ENCODE peak calls at places on chromosomes 7 and 10, in six cellular contexts. T, R, X, P, C and K are unnamed samples.

GRCh38 chr7:2860627-2861133 is 16.6 kb upstream of the GNA12 start:
- DNase-seq in P (no peak), R (no peak), T (no peak), X (no peak), C (peak), K (no peak)

GRCh38 chr10:77173615-77174461 is 463.8 kb downstream of the KCNMA1 start:
- DNase-seq in C (peak), T (peak), X (peak), P (peak), R (peak), K (peak)

GRCh38 chr10:119270893-119271361 is 63.6 kb downstream of the GRK5 start:
- DNase-seq in X (no peak), T (peak), R (peak), C (peak), P (no peak), K (no peak)

GRCh38 chr10:105041956-105042355 is 400.9 kb downstream of the SORCS3 start:
- DNase-seq in X (no peak), R (no peak), P (no peak), T (no peak), C (no peak), K (no peak)

GRCh38 chr7:40640566-40640965 is 505.8 kb downstream of the SUGCT start:
- DNase-seq in C (no peak), P (no peak), T (no peak), R (no peak), X (no peak), K (no peak)

GRCh38 chr10:58577394-58577793 is 64.7 kb downstream of the BICC1 start:
- DNase-seq in T (no peak), X (no peak), C (no peak), P (no peak), R (no peak), K (no peak)

GRCh38 chr10:110641256-110641655 is 2.9 kb upstream of the RBM20 start:
- DNase-seq in T (peak), X (no peak), R (peak), C (peak), P (no peak), K (peak)

GRCh38 chr7:16092711-16093110 is 328.6 kb downstream of the CRPPA start:
- DNase-seq in R (no peak), P (no peak), X (no peak), T (no peak), C (no peak), K (no peak)

GRCh38 chr7:115224923-115225322 is 303.0 kb downstream of the MDFIC start:
- DNase-seq in R (no peak), T (no peak), C (no peak), P (no peak), X (no peak), K (no peak)

GRCh38 chr10:119005377-119006043 is 24.0 kb upstream of the NANOS1 start:
- DNase-seq in P (no peak), T (no peak), C (no peak), X (no peak), R (no peak), K (no peak)

GRCh38 chr10:110523736-110524135 is 26.0 kb downstream of the DUSP5 start:
- DNase-seq in C (no peak), X (no peak), R (no peak), P (no peak), T (no peak), K (no peak)

GRCh38 chr7:155457544-155458316 is at the start of gene EN2:
- DNase-seq in R (peak), P (no peak), C (no peak), X (no peak), T (no peak), K (no peak)

GRCh38 chr7:41817386-41817785 is 114.5 kb upstream of the INHBA start:
- DNase-seq in P (no peak), R (no peak), C (no peak), X (no peak), T (no peak), K (no peak)

GRCh38 chr7:30965372-30965771 is 1.6 kb downstream of the GHRHR start:
- DNase-seq in C (no peak), R (no peak), T (no peak), X (no peak), P (no peak), K (no peak)

GRCh38 chr7:7157177-7157886 is 25.0 kb upstream of the C1GALT1 start:
- DNase-seq in X (no peak), C (no peak), T (no peak), R (no peak), P (peak), K (no peak)

GRCh38 chr7:38951213-38951612 is 26.5 kb upstream of the POU6F2 start:
- DNase-seq in X (no peak), R (no peak), C (no peak), T (no peak), P (no peak), K (no peak)

GRCh38 chr10:6171891-6172354 is 30.8 kb upstream of the PFKFB3 start:
- DNase-seq in R (no peak), T (no peak), X (no peak), C (no peak), P (peak), K (no peak)

GRCh38 chr10:44781131-44781530 is 130.0 kb upstream of the TMEM72 start:
- DNase-seq in T (no peak), R (no peak), X (no peak), P (no peak), C (no peak), K (no peak)

GRCh38 chr10:1425886-1426285 is 311.4 kb downstream of the ADARB2 start:
- DNase-seq in X (no peak), C (no peak), T (no peak), R (no peak), P (peak), K (no peak)

GRCh38 chr10:93445097-93445960 is 36.8 kb downstream of the MYOF start:
- DNase-seq in R (peak), P (no peak), C (peak), T (peak), X (peak), K (peak)

GRCh38 chr7:105875505-105875904 is 894 bp downstream of the ATXN7L1 start:
- DNase-seq in P (no peak), T (no peak), R (no peak), X (no peak), C (no peak), K (no peak)

GRCh38 chr10:34172936-34173533 is 642.1 kb downstream of the PARD3 start:
- DNase-seq in X (no peak), R (no peak), P (no peak), T (no peak), C (peak), K (no peak)

GRCh38 chr10:73956476-73957338 is 41.2 kb upstream of the VCL start:
- DNase-seq in T (no peak), R (peak), C (no peak), P (peak), X (no peak), K (no peak)
- TF ChIP-seq ZNF274 in T (no peak), R (no peak), C (no peak), P (no peak), X (no peak), K (no peak)

GRCh38 chr7:539731-540411 is 20.2 kb upstream of the PDGFA start:
- DNase-seq in X (no peak), P (no peak), T (peak), C (peak), R (peak), K (no peak)

GRCh38 chr7:538764-539685 is 19.4 kb upstream of the PDGFA start:
- DNase-seq in T (no peak), X (no peak), C (peak), R (no peak), P (no peak), K (no peak)

GRCh38 chr7:540579-540978 is 20.9 kb upstream of the PDGFA start:
- DNase-seq in X (no peak), C (no peak), T (no peak), P (no peak), R (no peak), K (no peak)

GRCh38 chr7:536231-536630 is 16.6 kb upstream of the PDGFA start:
- DNase-seq in T (no peak), R (no peak), C (no peak), P (no peak), X (no peak), K (no peak)

DNA sequence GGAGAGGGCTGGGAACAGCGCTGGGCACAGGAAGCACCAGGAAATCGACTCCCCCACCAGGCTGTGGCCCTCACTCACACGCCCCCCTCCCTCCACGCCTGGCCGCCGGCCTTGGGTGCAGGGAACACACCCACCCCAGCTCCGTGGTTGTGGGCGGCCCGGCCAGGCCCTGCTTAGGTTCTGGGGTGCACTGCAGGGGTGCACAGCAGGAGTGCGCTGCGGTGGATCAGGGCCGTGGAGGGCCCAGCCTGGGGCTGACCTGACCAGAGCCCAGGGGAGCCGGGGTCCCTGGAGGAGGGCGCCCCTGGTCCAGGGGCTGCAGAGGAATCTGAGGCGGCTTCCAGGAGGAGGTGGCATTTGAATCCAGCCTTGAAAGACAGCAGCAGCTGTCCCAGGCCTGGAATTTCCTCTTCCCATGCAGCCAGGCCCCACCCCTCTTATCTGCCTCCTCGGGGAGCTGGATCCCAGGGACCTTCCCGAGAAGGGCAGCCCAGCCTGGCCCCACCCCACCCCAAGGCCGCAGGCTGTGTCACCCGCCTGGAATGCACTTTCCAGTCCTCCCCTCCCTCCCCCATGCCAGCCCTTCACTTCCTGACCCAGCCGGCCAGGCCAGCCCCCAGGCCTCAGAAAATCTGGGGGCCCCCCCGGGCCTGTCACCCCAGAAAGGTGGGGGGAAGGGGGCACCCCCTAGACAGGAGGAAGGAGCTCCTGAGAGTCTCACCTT is 18.4 kb upstream of the PDGFA start:
- DNase-seq in X (peak), T (peak), C (peak), R (peak), P (no peak), K (no peak)
- TF ChIP-seq YY1 in X (no peak), T (no peak), C (no peak), R (no peak), P (no peak), K (no peak)

GRCh38 chr7:121452400-121452799 is 56.3 kb upstream of the FAM3C start:
- DNase-seq in C (no peak), T (no peak), X (no peak), R (no peak), P (no peak), K (no peak)
- TF ChIP-seq ZNF274 in C (no peak), T (no peak), X (no peak), R (no peak), P (no peak), K (no peak)

DNA sequence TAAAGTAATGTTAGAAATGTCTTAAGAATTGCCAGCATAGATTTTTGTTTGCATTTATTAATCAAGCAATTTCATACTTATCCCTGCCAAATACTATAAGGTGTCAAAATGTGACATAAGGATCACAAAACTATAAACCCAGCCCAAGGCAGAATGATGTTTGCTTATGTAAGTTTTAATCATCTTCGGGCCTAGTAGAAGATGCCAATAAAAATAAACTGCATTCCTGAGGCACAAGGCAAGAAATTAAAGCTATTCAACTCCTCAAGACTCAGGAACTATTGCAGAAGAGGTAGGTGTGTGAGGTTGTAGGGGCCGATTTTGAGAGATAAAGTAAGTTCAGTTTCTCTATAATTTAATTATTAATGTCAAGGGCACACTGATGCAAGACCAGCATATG is 189.4 kb upstream of the AHR start:
- DNase-seq in X (no peak), R (no peak), P (no peak), C (no peak), T (no peak), K (no peak)
- TF ChIP-seq YY1 in X (no peak), R (no peak), P (no peak), C (no peak), T (no peak), K (no peak)

GRCh38 chr10:32446701-32447406 is 914 bp downstream of the CCDC7 start:
- DNase-seq in C (no peak), P (peak), R (peak), X (no peak), T (peak), K (peak)

GRCh38 chr10:32445740-32446615 is at the start of gene CCDC7:
- DNase-seq in C (peak), T (peak), X (peak), R (peak), P (peak), K (peak)

DNA sequence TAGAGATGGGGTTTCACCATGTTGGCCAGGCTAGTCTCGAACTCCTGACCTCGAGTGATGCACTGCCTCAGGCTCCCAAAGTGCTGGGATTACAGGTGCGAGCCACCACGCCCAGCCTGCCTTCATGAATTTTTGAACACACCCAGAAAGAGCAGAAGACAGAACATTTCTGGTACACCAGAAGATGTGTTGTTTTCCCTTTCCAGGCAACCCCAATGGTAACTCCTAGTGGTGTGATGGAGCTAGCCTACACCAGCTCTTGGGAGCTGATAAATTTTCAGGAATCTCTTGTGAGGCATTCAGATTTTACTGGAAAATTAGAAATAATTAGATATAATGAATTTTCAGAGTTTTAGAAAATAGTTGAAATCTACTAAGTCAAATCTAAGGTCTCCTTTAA is 904 bp upstream of the CCDC7 start:
- DNase-seq in P (no peak), X (no peak), C (no peak), T (no peak), R (no peak), K (no peak)
- TF ChIP-seq ZNF274 in P (no peak), X (no peak), C (no peak), T (no peak), R (no peak), K (no peak)

GRCh38 chr10:132641966-132642731 is 104.6 kb downstream of the INPP5A start:
- DNase-seq in C (no peak), P (no peak), R (no peak), T (no peak), X (no peak), K (no peak)

GRCh38 chr10:132642732-132643008 is 105.1 kb downstream of the INPP5A start:
- DNase-seq in P (no peak), T (no peak), X (no peak), R (no peak), C (no peak), K (no peak)

GRCh38 chr10:132641401-132641800 is 103.8 kb downstream of the INPP5A start:
- DNase-seq in R (no peak), T (no peak), X (no peak), P (no peak), C (no peak), K (no peak)

GRCh38 chr10:132639470-132639869 is 101.9 kb downstream of the INPP5A start:
- DNase-seq in R (no peak), C (no peak), X (no peak), P (no peak), T (no peak), K (no peak)

DNA sequence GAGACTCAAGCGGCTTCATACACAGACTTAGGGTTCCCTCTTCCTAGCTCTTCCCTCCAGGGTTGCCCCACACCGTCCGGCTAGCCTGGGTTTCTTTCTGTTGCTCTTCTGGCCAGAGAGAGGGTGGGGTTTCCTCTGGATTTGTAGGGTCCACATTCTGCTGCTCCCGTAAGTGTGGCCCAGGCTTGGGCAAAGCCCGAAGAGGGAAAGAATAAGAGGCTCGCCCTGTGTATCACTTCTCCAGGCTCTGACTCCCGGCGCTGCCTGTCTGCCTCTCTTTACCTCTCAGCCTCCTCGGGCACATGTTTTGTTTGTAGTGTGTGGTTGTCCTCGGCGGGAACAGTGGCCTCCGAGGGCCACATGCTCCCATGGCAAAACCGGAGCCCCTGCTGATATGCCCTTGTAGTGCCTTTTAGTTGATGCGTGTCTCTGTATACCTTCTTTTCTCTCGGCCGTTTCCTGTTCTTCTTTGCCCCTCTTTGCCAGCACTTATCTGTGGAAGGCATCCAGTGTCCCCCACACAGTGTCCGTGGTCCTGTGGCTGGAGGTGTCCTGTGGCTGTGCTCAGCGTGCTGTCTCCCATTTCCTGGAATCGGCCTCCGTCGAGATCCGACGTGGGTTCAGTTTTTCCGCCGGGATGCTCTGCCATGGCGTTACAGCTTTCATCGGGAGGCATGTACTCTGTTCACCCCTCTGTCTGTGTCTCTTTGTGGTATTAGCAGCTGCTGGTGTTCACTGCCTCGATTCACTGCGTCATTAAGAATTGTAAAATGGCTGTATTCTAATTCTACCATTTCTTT is 102.9 kb downstream of the INPP5A start:
- DNase-seq in C (no peak), P (no peak), R (no peak), X (no peak), T (no peak), K (no peak)
- TF ChIP-seq YY1 in C (no peak), P (no peak), R (no peak), X (no peak), T (no peak), K (no peak)

DNA sequence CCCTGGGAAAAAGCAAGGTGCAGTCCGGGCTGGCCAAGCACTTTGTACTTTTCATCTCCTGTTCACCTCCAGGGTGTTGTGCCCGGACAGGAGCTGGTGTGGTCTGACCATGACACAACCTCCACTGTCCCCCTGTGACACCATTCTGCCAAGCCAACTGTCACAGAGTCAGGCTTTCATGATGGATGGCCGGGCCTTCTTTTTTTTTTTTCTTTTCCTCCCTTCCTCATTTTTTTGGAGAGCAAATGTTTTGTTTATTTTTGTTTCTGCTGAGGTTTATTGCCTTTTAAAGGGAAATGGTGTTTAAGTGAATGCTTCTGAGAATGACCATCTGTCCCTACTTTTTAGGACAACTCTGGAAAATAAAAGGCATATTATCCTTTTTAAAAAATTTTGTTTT is 115.2 kb upstream of the NPS start:
- DNase-seq in X (no peak), T (no peak), C (no peak), R (no peak), P (no peak), K (no peak)
- TF ChIP-seq ZNF274 in X (no peak), T (no peak), C (no peak), R (no peak), P (no peak), K (no peak)

DNA sequence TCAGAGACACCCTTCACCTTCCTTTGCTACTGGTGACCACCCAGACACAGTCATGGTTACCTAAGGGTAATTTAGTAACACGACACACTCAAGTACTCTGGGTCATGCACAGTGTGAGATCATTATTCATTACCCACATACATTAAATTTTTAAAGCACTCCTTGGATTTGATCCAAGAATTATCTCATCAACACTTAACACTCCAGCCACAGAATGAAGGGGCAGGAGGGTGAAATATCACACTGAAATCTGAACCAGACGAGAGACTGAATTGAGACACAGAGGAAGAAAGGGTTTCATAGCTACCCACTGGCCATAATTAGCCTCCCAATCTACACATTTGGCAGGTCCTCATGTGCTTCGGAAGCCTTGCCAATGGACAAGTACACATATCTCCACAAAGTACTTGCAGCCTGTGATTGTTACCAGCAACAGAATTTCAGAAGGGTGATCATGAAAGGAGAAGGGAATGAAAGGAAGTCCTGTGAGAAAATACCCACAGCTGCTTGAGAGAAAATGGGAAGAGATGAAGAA is 189.3 kb downstream of the POLR1F start:
- DNase-seq in R (no peak), T (no peak), C (no peak), X (no peak), P (no peak), K (no peak)
- TF ChIP-seq YY1 in R (no peak), T (no peak), C (no peak), X (no peak), P (no peak), K (no peak)

DNA sequence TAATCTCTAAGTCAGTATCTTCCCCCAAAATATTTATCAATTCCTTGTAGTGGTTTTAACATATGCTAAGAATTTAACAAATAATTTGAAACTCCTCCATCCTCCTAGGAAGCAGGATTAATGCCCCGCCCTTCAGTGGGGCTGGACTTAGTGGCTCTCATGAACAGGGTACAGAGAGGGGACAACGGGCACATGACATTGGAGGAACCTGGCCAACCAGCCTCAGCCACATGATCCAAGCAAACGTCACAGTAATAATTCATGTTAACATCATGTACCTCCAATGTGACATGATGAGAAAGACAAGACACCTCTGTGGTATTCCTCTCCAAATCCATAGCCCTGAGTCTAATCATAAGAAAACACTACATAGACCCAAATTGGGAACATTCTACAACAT is 50.5 kb downstream of the NUDCD3 start:
- DNase-seq in X (no peak), C (no peak), R (no peak), P (no peak), T (no peak), K (no peak)
- TF ChIP-seq ZNF274 in X (no peak), C (no peak), R (no peak), P (no peak), T (no peak), K (no peak)